ENCODE peak calls at places on chromosomes 6 and 20, in four cellular contexts. S is CD8-positive, alpha-beta T cell; O is dermis blood vessel endothelial cell; Z is HuH-7. C is an unnamed sample.

GRCh38 chr6:41231246-41231645 is 3.1 kb downstream of the TREML4 start:
- DNase-seq in S (no peak), O (no peak), Z (no peak), C (no peak)

GRCh38 chr20:18404172-18404571 is 62.7 kb downstream of the DZANK1 start:
- DNase-seq in S (no peak), O (no peak), Z (no peak), C (no peak)

GRCh38 chr6:127300411-127300810 is 33.7 kb downstream of the RNF146 start:
- DNase-seq in S (no peak), O (peak), Z (no peak), C (peak)

GRCh38 chr6:31401403-31401802 is 2.0 kb upstream of the MICA start:
- DNase-seq in S (no peak), O (peak), Z (no peak), C (peak)

GRCh38 chr6:12749531-12750379 is 33.2 kb downstream of the PHACTR1 start:
- DNase-seq in S (no peak), O (no peak), Z (no peak), C (peak)

GRCh38 chr6:33668914-33669313 is 42.6 kb downstream of the UQCC2 start:
- DNase-seq in S (peak), O (no peak), Z (no peak), C (peak)

GRCh38 chr6:24721461-24722215 is 2.7 kb upstream of the C6orf62 start:
- DNase-seq in S (peak), O (no peak), Z (peak), C (no peak)

GRCh38 chr20:33211817-33212424 is 5.2 kb upstream of the BPIFA3 start:
- DNase-seq in S (no peak), O (peak), Z (peak), C (peak)

GRCh38 chr6:2266845-2267244 is 21.4 kb upstream of the GMDS start:
- DNase-seq in S (no peak), O (no peak), Z (no peak), C (no peak)

GRCh38 chr20:25065044-25065624 is 7.2 kb upstream of the ACSS1 start:
- DNase-seq in S (no peak), O (no peak), Z (no peak), C (no peak)

GRCh38 chr6:13407368-13407708 is 79.0 kb upstream of the TBC1D7 start:
- DNase-seq in S (no peak), O (no peak), Z (no peak), C (no peak)

GRCh38 chr6:136600818-136601217 is 50.6 kb upstream of the MAP7 start:
- DNase-seq in S (no peak), O (no peak), Z (no peak), C (no peak)

GRCh38 chr6:55902796-55903195 is 27.4 kb upstream of the BMP5 start:
- DNase-seq in S (no peak), O (no peak), Z (no peak), C (no peak)

GRCh38 chr20:37922016-37922415 is 19.1 kb downstream of the VSTM2L start:
- DNase-seq in S (no peak), O (no peak), Z (no peak), C (no peak)

GRCh38 chr6:170463101-170463721 is 89.9 kb downstream of the PSMB1 start:
- DNase-seq in S (no peak), O (no peak), Z (no peak), C (no peak)

GRCh38 chr20:31516651-31517050 is 2.4 kb downstream of the HM13 start:
- DNase-seq in S (no peak), O (no peak), Z (no peak), C (no peak)

GRCh38 chr20:1005452-1006027 is 3.4 kb upstream of the RSPO4 start:
- DNase-seq in S (no peak), O (peak), Z (peak), C (peak)

GRCh38 chr6:20711518-20711917 is 177.3 kb downstream of the CDKAL1 start:
- DNase-seq in S (no peak), O (peak), Z (no peak), C (no peak)

GRCh38 chr6:8029243-8029870 is 34.8 kb downstream of the BLOC1S5 start:
- DNase-seq in S (no peak), O (peak), Z (no peak), C (peak)

GRCh38 chr20:49335456-49335855 is 57.6 kb upstream of the ZNFX1 start:
- DNase-seq in S (no peak), O (no peak), Z (no peak), C (no peak)

GRCh38 chr6:108074057-108074358 is 533 bp downstream of the OSTM1 start:
- DNase-seq in S (no peak), O (no peak), Z (peak), C (no peak)

GRCh38 chr6:137949686-137950390 is 82.8 kb downstream of the TNFAIP3 start:
- DNase-seq in S (no peak), O (no peak), Z (no peak), C (no peak)

GRCh38 chr6:129890164-129890563 is 29.0 kb upstream of the TMEM244 start:
- DNase-seq in S (no peak), O (peak), Z (no peak), C (peak)

GRCh38 chr6:132726608-132726975 is 12.7 kb upstream of the VNN1 start:
- DNase-seq in S (no peak), O (no peak), Z (no peak), C (no peak)

GRCh38 chr6:157221049-157221816 is 102.1 kb downstream of the TMEM242 start:
- DNase-seq in S (peak), O (peak), Z (peak), C (peak)

GRCh38 chr20:55067158-55067825 is 591.9 kb downstream of the DOK5 start:
- DNase-seq in S (no peak), O (peak), Z (no peak), C (no peak)

GRCh38 chr6:82441047-82441770 is 77.6 kb downstream of the TPBG start:
- DNase-seq in S (no peak), O (no peak), Z (no peak), C (peak)

GRCh38 chr6:52046456-52046855 is 41.0 kb downstream of the PKHD1 start:
- DNase-seq in S (no peak), O (no peak), Z (no peak), C (no peak)

GRCh38 chr6:150996968-150997367 is 131.5 kb downstream of the MTHFD1L start:
- DNase-seq in S (no peak), O (no peak), Z (no peak), C (no peak)

GRCh38 chr20:40797425-40797824 is 108.4 kb upstream of the MAFB start:
- DNase-seq in S (no peak), O (peak), Z (peak), C (peak)

GRCh38 chr6:22147983-22148797 is 148.6 kb downstream of the PRL start:
- DNase-seq in S (no peak), O (peak), Z (no peak), C (no peak)

GRCh38 chr6:10266061-10266460 is 148.8 kb downstream of the TFAP2A start:
- DNase-seq in S (no peak), O (no peak), Z (no peak), C (no peak)

GRCh38 chr20:50298554-50299324 is 108.1 kb downstream of the CEBPB start:
- DNase-seq in S (no peak), O (no peak), Z (no peak), C (no peak)

GRCh38 chr6:150579611-150580010 is 20.1 kb upstream of the PLEKHG1 start:
- DNase-seq in S (no peak), O (no peak), Z (no peak), C (no peak)

GRCh38 chr6:100175814-100176275 is 181.8 kb upstream of the MCHR2 start:
- DNase-seq in S (no peak), O (peak), Z (no peak), C (no peak)

C was measured in mesendoderm.